ENCODE peak calls at places on chromosomes 7 and 10, in five cellular contexts. Q is HepG2, A is H1, O is NT2/D1, Y is GM12878. L is an unnamed sample.

GRCh38 chr7:30980194-30980593 is 16.4 kb downstream of the GHRHR start:
- DNase-seq in Q (no peak), A (no peak), O (no peak), Y (no peak), L (no peak)

GRCh38 chr10:124650820-124651401 is 93.3 kb downstream of the FAM53B start:
- DNase-seq in Q (no peak), A (no peak), O (no peak), Y (peak; percentile 36), L (no peak)

GRCh38 chr7:141258559-141258958 is 184.7 kb downstream of the TMEM178B start:
- DNase-seq in Q (no peak), A (no peak), O (no peak), Y (no peak), L (no peak)

GRCh38 chr10:78038791-78039547 is 5.3 kb downstream of the RPS24 start:
- DNase-seq in Q (no peak), A (no peak), O (no peak), Y (no peak), L (no peak)

GRCh38 chr7:7425321-7425720 is 110.4 kb downstream of the COL28A1 start:
- DNase-seq in Q (no peak), A (no peak), O (no peak), Y (no peak), L (no peak)

GRCh38 chr7:77327932-77328628 is 88.1 kb downstream of the GSAP start:
- DNase-seq in Q (no peak), A (no peak), O (no peak), Y (no peak), L (no peak)

GRCh38 chr7:130987092-130987491 is 253.1 kb upstream of the KLF14 start:
- DNase-seq in Q (peak; percentile 37), A (no peak), O (no peak), Y (no peak), L (no peak)

GRCh38 chr7:44283381-44284211 is 41.8 kb downstream of the CAMK2B start:
- DNase-seq in Q (no peak), A (peak; percentile 38), O (no peak), Y (no peak), L (no peak)

GRCh38 chr7:105187302-105188169 is 173.5 kb downstream of the KMT2E start:
- DNase-seq in Q (no peak), A (no peak), O (no peak), Y (peak; percentile 37), L (no peak)

GRCh38 chr10:112634096-112634830 is 187.2 kb downstream of the VTI1A start:
- DNase-seq in Q (no peak), A (no peak), O (no peak), Y (no peak), L (no peak)

GRCh38 chr7:63789378-63790176 is 209.1 kb upstream of the ZNF722 start:
- DNase-seq in Q (no peak), A (no peak), O (peak; percentile 6), Y (no peak), L (no peak)

GRCh38 chr10:44803820-44804219 is 107.3 kb upstream of the TMEM72 start:
- DNase-seq in Q (no peak), A (no peak), O (no peak), Y (no peak), L (no peak)

GRCh38 chr7:121620206-121620605 is 224.1 kb upstream of the FAM3C start:
- DNase-seq in Q (no peak), A (no peak), O (no peak), Y (no peak), L (no peak)

GRCh38 chr7:133230591-133231194 is 22.2 kb upstream of the EXOC4 start:
- DNase-seq in Q (peak; percentile 36), A (peak; percentile 72), O (peak; percentile 50), Y (no peak), L (peak; percentile 53)

GRCh38 chr7:120014920-120015465 is 258.0 kb upstream of the KCND2 start:
- DNase-seq in Q (no peak), A (no peak), O (no peak), Y (no peak), L (no peak)

GRCh38 chr10:101489355-101489754 is 98.7 kb downstream of the POLL start:
- DNase-seq in Q (peak; percentile 56), A (no peak), O (no peak), Y (no peak), L (peak; percentile 42)

GRCh38 chr7:138468244-138469123 is 8.4 kb downstream of the TRIM24 start:
- DNase-seq in Q (no peak), A (no peak), O (no peak), Y (no peak), L (no peak)

GRCh38 chr7:29109815-29110385 is 36.4 kb downstream of the CPVL start:
- DNase-seq in Q (no peak), A (no peak), O (no peak), Y (no peak), L (no peak)

GRCh38 chr7:47087866-47088265 is 494.0 kb downstream of the TNS3 start:
- DNase-seq in Q (no peak), A (no peak), O (no peak), Y (no peak), L (no peak)

GRCh38 chr10:69757553-69758309 is 44.0 kb upstream of the COL13A1 start:
- DNase-seq in Q (no peak), A (no peak), O (no peak), Y (no peak), L (no peak)

GRCh38 chr10:71753091-71753959 is 20.0 kb downstream of the VSIR start:
- DNase-seq in Q (peak; percentile 81), A (no peak), O (no peak), Y (no peak), L (no peak)

GRCh38 chr7:99407849-99408346 is 499 bp downstream of the PDAP1 start:
- DNase-seq in Q (peak; percentile 58), A (no peak), O (no peak), Y (no peak), L (no peak)

GRCh38 chr7:875051-875450 is 1.3 kb upstream of the GET4 start:
- DNase-seq in Q (no peak), A (no peak), O (no peak), Y (no peak), L (no peak)

GRCh38 chr7:128827248-128827958 is 2.8 kb upstream of the FLNC start:
- DNase-seq in Q (no peak), A (no peak), O (no peak), Y (no peak), L (no peak)

GRCh38 chr7:112140600-112140999 is 65.6 kb downstream of the DOCK4 start:
- DNase-seq in Q (no peak), A (no peak), O (no peak), Y (no peak), L (no peak)

GRCh38 chr10:43409385-43410109 is 561 bp upstream of the HNRNPF start:
- DNase-seq in Q (no peak), A (no peak), O (no peak), Y (no peak), L (no peak)

GRCh38 chr10:34817586-34817985 is 2.5 kb upstream of the PARD3 start:
- DNase-seq in Q (no peak), A (no peak), O (no peak), Y (no peak), L (no peak)

GRCh38 chr7:1925349-1925748 is 255.3 kb downstream of the ELFN1 start:
- DNase-seq in Q (peak; percentile 9), A (no peak), O (no peak), Y (no peak), L (no peak)

GRCh38 chr10:31952066-31952465 is 23.4 kb upstream of the ARHGAP12 start:
- DNase-seq in Q (no peak), A (no peak), O (no peak), Y (no peak), L (no peak)

GRCh38 chr10:3716093-3716492 is 68.9 kb downstream of the KLF6 start:
- DNase-seq in Q (no peak), A (no peak), O (no peak), Y (no peak), L (no peak)

GRCh38 chr7:130384371-130384801 is 4.1 kb downstream of the CPA1 start:
- DNase-seq in Q (no peak), A (no peak), O (no peak), Y (no peak), L (no peak)

GRCh38 chr7:767580-767940 is 40.5 kb upstream of the PRKAR1B start:
- DNase-seq in Q (no peak), A (no peak), O (no peak), Y (no peak), L (no peak)

GRCh38 chr10:28217848-28218247 is 85.0 kb downstream of the MPP7 start:
- DNase-seq in Q (no peak), A (no peak), O (no peak), Y (no peak), L (no peak)
- TF ChIP-seq SUZ12 in Q (no peak), A (no peak), O (no peak), Y (no peak), L (no peak)

DNA sequence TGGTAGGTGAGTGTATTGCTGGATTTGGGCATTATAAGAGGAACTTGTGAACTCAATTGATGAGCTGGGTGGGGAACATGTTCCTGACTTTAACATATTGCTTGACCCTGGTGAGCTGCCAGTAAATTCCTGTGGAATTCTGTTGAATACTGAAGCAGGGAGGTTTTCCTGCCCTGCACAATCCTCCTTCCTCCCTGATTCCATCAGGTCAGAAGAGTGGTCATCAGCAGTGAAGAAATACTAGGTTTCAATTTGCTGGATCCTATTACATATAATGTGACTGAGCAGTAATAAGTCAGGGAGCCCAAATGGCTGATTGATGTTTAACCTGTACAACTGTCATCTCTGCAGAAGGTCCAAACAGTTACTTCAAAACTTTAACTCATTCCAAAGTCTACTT is 581.2 kb downstream of the SUGCT start:
- DNase-seq in Q (no peak), A (no peak), O (no peak), Y (no peak), L (no peak)
- TF ChIP-seq SUZ12 in Q (no peak), A (no peak), O (no peak), Y (no peak), L (no peak)

DNA sequence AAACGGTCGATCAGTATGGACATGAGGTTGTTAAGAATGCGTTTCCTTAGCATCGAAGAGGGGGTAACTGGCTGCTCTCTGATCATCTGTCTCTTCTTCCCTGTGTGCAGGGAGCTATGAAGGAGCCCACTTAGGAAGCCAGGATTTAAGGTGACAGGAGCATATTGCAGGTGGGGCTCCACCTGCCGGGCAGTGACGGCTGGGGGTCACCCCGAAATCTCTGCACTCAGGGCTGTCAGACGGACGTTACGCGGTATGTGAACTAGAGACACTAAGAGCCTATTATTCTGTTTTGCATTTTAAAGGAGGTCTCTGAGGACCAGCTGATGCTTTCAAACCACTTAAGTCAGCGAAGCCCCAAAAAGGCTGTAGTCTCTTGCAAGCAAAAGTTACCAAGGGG is 64.4 kb downstream of the CARD11 start:
- DNase-seq in Q (no peak), A (no peak), O (no peak), Y (no peak), L (no peak)
- TF ChIP-seq SUZ12 in Q (no peak), A (no peak), O (no peak), Y (no peak), L (no peak)

GRCh38 chr10:98354491-98354890 is 60.5 kb downstream of the PYROXD2 start:
- DNase-seq in Q (no peak), A (no peak), O (no peak), Y (no peak), L (no peak)
- TF ChIP-seq SUZ12 in Q (no peak), A (no peak), O (no peak), Y (no peak), L (no peak)

DNA sequence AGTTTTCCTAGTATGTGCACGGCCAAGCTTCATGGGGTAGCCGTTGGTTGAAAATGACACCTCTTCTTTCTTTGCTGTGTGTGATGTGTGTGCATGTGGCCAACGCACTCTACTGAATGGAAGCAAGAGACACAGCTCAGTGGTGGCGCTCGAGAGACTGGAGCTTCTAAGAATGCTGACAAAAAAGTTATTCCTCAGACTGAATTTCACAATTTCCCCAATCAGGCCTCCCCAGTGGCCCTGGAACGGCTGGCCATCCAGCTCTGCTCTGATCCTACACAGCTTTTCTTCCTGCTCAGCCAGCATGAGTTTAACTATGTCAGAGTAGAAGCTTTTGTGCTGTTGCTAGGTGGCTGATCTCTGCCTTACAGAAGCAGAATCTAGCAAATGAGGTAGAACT is 186.7 kb upstream of the PLXDC2 start:
- DNase-seq in Q (no peak), A (no peak), O (no peak), Y (no peak), L (peak; percentile 19)
- TF ChIP-seq SUZ12 in Q (no peak), A (no peak), O (no peak), Y (no peak), L (no peak)

L was measured in HEK293T.